ENCODE peak calls at places on chromosomes 5 and 9, in six cellular contexts. R, H, Z, C, S and T are unnamed samples.

GRCh38 chr9:79302002-79302401 is 269.8 kb upstream of the TLE4 start:
- DNase-seq in R (no peak), H (no peak), Z (no peak), C (no peak), S (no peak), T (no peak)

GRCh38 chr9:14322211-14323082 is 8.5 kb upstream of the NFIB start:
- DNase-seq in R (peak), H (peak), Z (peak), C (peak), S (peak), T (peak)

GRCh38 chr9:126860077-126860756 is at the start of gene ZBTB34:
- DNase-seq in R (peak), H (peak), Z (peak), C (peak), S (peak), T (peak)

GRCh38 chr5:35881758-35882157 is 25.1 kb downstream of the IL7R start:
- DNase-seq in R (no peak), H (no peak), Z (no peak), C (no peak), S (no peak), T (no peak)

GRCh38 chr5:128101676-128102075 is 18.1 kb downstream of the SLC12A2 start:
- DNase-seq in R (no peak), H (no peak), Z (no peak), C (no peak), S (no peak), T (no peak)

GRCh38 chr5:143648696-143649095 is 163.3 kb upstream of the HMHB1 start:
- DNase-seq in R (no peak), H (no peak), Z (peak), C (peak), S (no peak), T (no peak)

GRCh38 chr5:174987443-174988012 is 263.1 kb downstream of the MSX2 start:
- DNase-seq in R (no peak), H (no peak), Z (no peak), C (no peak), S (no peak), T (no peak)

GRCh38 chr5:143199843-143200242 is 203.6 kb downstream of the NR3C1 start:
- DNase-seq in R (no peak), H (no peak), Z (no peak), C (no peak), S (no peak), T (no peak)

GRCh38 chr5:55897905-55898304 is 46.7 kb downstream of the IL31RA start:
- DNase-seq in R (peak), H (peak), Z (no peak), C (no peak), S (no peak), T (peak)

GRCh38 chr5:56481998-56482698 is 249.0 kb upstream of the ANKRD55 start:
- DNase-seq in R (no peak), H (no peak), Z (no peak), C (no peak), S (no peak), T (no peak)

GRCh38 chr9:5869315-5870019 is 21.2 kb upstream of the MLANA start:
- DNase-seq in R (no peak), H (no peak), Z (peak), C (peak), S (no peak), T (no peak)

GRCh38 chr5:32565143-32565542 is 20.2 kb upstream of the SUB1 start:
- DNase-seq in R (no peak), H (no peak), Z (no peak), C (no peak), S (no peak), T (no peak)

GRCh38 chr9:115981011-115981410 is 172.6 kb upstream of the PAPPA start:
- DNase-seq in R (no peak), H (no peak), Z (no peak), C (no peak), S (no peak), T (no peak)

GRCh38 chr5:73274870-73275756 is 102.1 kb downstream of the TMEM174 start:
- DNase-seq in R (no peak), H (peak), Z (no peak), C (no peak), S (peak), T (no peak)

GRCh38 chr9:19935422-19935821 is 146.6 kb upstream of the SLC24A2 start:
- DNase-seq in R (no peak), H (no peak), Z (no peak), C (no peak), S (no peak), T (no peak)

GRCh38 chr5:168969341-168969863 is 331.5 kb downstream of the SLIT3 start:
- DNase-seq in R (no peak), H (no peak), Z (no peak), C (no peak), S (no peak), T (peak)

GRCh38 chr5:72387985-72388384 is 67.8 kb downstream of the PTCD2 start:
- DNase-seq in R (no peak), H (peak), Z (no peak), C (peak), S (no peak), T (no peak)

GRCh38 chr9:85408494-85408893 is 333.3 kb downstream of the AGTPBP1 start:
- DNase-seq in R (no peak), H (no peak), Z (no peak), C (peak), S (no peak), T (no peak)

GRCh38 chr5:132447196-132447595 is 43.4 kb downstream of the IRF1 start:
- DNase-seq in R (no peak), H (no peak), Z (no peak), C (no peak), S (no peak), T (no peak)

GRCh38 chr9:84978761-84979160 is 309.2 kb downstream of the NTRK2 start:
- DNase-seq in R (no peak), H (no peak), Z (no peak), C (no peak), S (no peak), T (no peak)

GRCh38 chr5:80747922-80748321 is 93.1 kb upstream of the DHFR start:
- DNase-seq in R (no peak), H (no peak), Z (no peak), C (no peak), S (no peak), T (no peak)

GRCh38 chr5:179342577-179342976 is 2.7 kb downstream of the ADAMTS2 start:
- DNase-seq in R (peak), H (peak), Z (no peak), C (no peak), S (no peak), T (no peak)

GRCh38 chr5:32109236-32109635 is 64.9 kb downstream of the GOLPH3 start:
- DNase-seq in R (no peak), H (peak), Z (no peak), C (no peak), S (no peak), T (no peak)

GRCh38 chr9:109051733-109052132 is 38.4 kb upstream of the CTNNAL1 start:
- DNase-seq in R (no peak), H (no peak), Z (no peak), C (no peak), S (no peak), T (no peak)

GRCh38 chr5:88214655-88215054 is 54.0 kb downstream of the TMEM161B start:
- DNase-seq in R (no peak), H (no peak), Z (no peak), C (no peak), S (no peak), T (no peak)

GRCh38 chr5:134051305-134051704 is 46.5 kb upstream of the VDAC1 start:
- DNase-seq in R (no peak), H (no peak), Z (no peak), C (no peak), S (no peak), T (no peak)

GRCh38 chr9:136802321-136802720 is 5.4 kb upstream of the RABL6 start:
- DNase-seq in R (no peak), H (no peak), Z (no peak), C (no peak), S (no peak), T (no peak)

GRCh38 chr5:120139039-120139438 is 325.1 kb upstream of the PRR16 start:
- DNase-seq in R (no peak), H (peak), Z (no peak), C (peak), S (no peak), T (peak)

GRCh38 chr5:109411627-109412026 is 1.9 kb upstream of the PJA2 start:
- DNase-seq in R (no peak), H (peak), Z (peak), C (peak), S (no peak), T (no peak)

GRCh38 chr9:134657666-134658377 is 16.2 kb downstream of the COL5A1 start:
- DNase-seq in R (peak), H (no peak), Z (no peak), C (no peak), S (no peak), T (no peak)

GRCh38 chr9:120583958-120584369 is 4.0 kb upstream of the CDK5RAP2 start:
- DNase-seq in R (no peak), H (peak), Z (peak), C (peak), S (no peak), T (peak)

GRCh38 chr5:39200081-39200480 is 19.3 kb downstream of the FYB1 start:
- DNase-seq in R (no peak), H (no peak), Z (no peak), C (no peak), S (no peak), T (peak)

GRCh38 chr5:181234455-181235306 is 9.0 kb downstream of the RACK1 start:
- DNase-seq in R (no peak), H (no peak), Z (peak), C (no peak), S (no peak), T (no peak)
- TF ChIP-seq POLR2A in R (no peak), H (peak), Z (peak), C (peak), S (no peak), T (no peak)

GRCh38 chr9:95513722-95514121 is 3.0 kb downstream of the PTCH1 start:
- DNase-seq in R (no peak), H (no peak), Z (no peak), C (no peak), S (no peak), T (no peak)
- H3K4me3 ChIP-seq in R (no peak), H (no peak), Z (no peak), C (no peak), S (no peak), T (no peak)

GRCh38 chr5:81749562-81750307 is 1.2 kb downstream of the SSBP2 start:
- DNase-seq in R (peak), H (peak), Z (peak), C (no peak), S (no peak), T (no peak)
- TF ChIP-seq CTCF in R (no peak), H (no peak), Z (no peak), C (no peak), S (no peak), T (no peak)

GRCh38 chr9:129885670-129886106 is 50.4 kb downstream of the USP20 start:
- DNase-seq in R (peak), H (peak), Z (peak), C (peak), S (peak), T (peak)
- TF ChIP-seq POLR2A in R (peak), H (peak), Z (no peak), C (peak), S (peak), T (no peak)

DNA sequence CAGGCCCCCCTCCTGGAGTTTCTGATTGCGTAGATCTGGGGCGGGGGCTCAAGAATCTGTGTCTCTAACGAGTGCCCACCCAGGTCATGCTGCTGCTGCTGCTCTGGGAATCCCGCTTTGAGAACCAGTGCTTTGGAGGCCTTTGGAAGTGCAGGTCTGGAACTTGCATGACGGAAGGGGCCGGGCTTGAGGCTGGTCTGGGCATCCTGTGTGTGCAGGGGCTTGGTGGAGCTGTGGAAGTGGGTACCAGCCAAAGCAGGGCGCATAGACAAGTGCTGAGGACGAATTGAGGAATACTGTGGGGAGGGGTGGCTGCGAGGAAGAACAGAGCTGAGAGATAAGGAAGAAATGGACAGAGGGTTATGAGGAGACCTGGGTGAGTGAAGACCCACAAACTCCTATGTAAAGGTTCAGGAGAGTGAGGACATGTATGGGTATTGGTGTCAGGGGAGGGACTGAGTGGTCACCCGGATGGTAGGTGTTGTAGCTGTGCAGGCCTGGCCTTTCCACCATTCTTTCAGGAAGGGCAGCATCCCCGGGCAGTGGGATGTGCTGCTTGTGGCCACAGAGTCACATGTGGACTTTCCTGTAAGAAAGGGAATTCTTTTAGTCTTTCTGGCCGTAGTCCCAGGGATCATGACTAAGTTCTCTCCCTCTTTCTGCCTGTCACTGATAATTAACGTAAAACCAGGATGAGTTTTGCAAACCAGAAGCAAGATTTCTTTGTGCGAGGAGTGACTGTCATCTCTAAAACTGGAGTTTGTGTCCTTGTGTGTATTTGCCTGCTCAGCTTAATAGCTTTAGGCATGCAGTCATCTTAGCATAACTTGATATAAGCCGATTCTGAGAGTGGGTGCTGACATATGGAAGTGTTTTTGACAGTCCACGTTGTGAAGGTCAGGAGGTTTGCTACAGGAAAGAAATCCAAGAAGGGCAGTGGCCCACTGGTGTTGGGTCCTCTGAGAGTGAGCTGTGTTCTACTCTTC is 43.3 kb upstream of the TJP2 start:
- DNase-seq in R (no peak), H (peak), Z (peak), C (no peak), S (no peak), T (peak)
- H3K4me3 ChIP-seq in R (no peak), H (no peak), Z (no peak), C (no peak), S (no peak), T (no peak)

GRCh38 chr9:70602364-70603019 is 188.0 kb upstream of the KLF9 start:
- DNase-seq in R (peak), H (peak), Z (peak), C (peak), S (no peak), T (peak)
- TF ChIP-seq CTCF in R (peak), H (peak), Z (peak), C (peak), S (peak), T (peak)

GRCh38 chr5:1561402-1561929 is 37.7 kb upstream of the LPCAT1 start:
- DNase-seq in R (no peak), H (no peak), Z (no peak), C (no peak), S (no peak), T (no peak)
- TF ChIP-seq POLR2A in R (no peak), H (no peak), Z (no peak), C (no peak), S (no peak), T (no peak)